ENCODE peak calls at places on chromosomes 4 and X, in five cellular contexts. K, F, G, J and H are unnamed samples. For H3K27me3, the result is how much of the 10 kb centered on the place peaks cover.

GRCh38 chr4:5783486-5783885 is 72.5 kb downstream of the EVC start:
- DNase-seq in K (no peak), F (no peak), G (no peak), J (no peak), H (no peak)

GRCh38 chr4:128220286-128221235 is 67.1 kb downstream of the PGRMC2 start:
- DNase-seq in K (no peak), F (no peak), G (no peak), J (no peak), H (no peak)

GRCh38 chr4:23114538-23114937 is 421.8 kb downstream of the GBA3 start:
- DNase-seq in K (no peak), F (no peak), G (no peak), J (no peak), H (no peak)

GRCh38 chrX:38817004-38817703 is 15.9 kb downstream of the MID1IP1 start:
- DNase-seq in K (no peak), F (peak), G (peak), J (no peak), H (peak)

GRCh38 chr4:151674804-151675290 is 86.0 kb downstream of the GATB start:
- DNase-seq in K (no peak), F (no peak), G (peak), J (no peak), H (peak)

GRCh38 chrX:96407501-96407900 is 277.1 kb upstream of the DIAPH2 start:
- DNase-seq in K (no peak), F (no peak), G (no peak), J (peak), H (peak)

GRCh38 chrX:103877571-103877970 is 45.5 kb upstream of the RAB9B start:
- DNase-seq in K (no peak), F (no peak), G (no peak), J (no peak), H (no peak)

GRCh38 chr4:83036991-83037390 is 2.0 kb downstream of the COPS4 start:
- DNase-seq in K (no peak), F (no peak), G (no peak), J (no peak), H (no peak)

GRCh38 chr4:168449740-168450442 is 30.4 kb downstream of the DDX60L start:
- DNase-seq in K (no peak), F (no peak), G (no peak), J (no peak), H (peak)

GRCh38 chr4:174763454-174764104 is 65.5 kb downstream of the GLRA3 start:
- DNase-seq in K (no peak), F (no peak), G (no peak), J (no peak), H (no peak)

GRCh38 chrX:11667286-11667685 is 1.6 kb upstream of the ARHGAP6 start:
- DNase-seq in K (no peak), F (no peak), G (no peak), J (no peak), H (no peak)

GRCh38 chr4:99960648-99961047 is 10.6 kb upstream of the H2AZ1 start:
- DNase-seq in K (no peak), F (no peak), G (no peak), J (no peak), H (no peak)

GRCh38 chr4:77146426-77147399 is 10.3 kb upstream of the CCNG2 start:
- DNase-seq in K (no peak), F (no peak), G (no peak), J (no peak), H (no peak)

GRCh38 chrX:96715412-96715940 is 30.8 kb downstream of the DIAPH2 start:
- DNase-seq in K (no peak), F (no peak), G (no peak), J (no peak), H (no peak)

GRCh38 chrX:19906293-19906692 is 18.9 kb upstream of the SH3KBP1 start:
- DNase-seq in K (no peak), F (no peak), G (no peak), J (no peak), H (no peak)

GRCh38 chr4:75895744-75896314 is 6.4 kb downstream of the PPEF2 start:
- DNase-seq in K (no peak), F (no peak), G (no peak), J (no peak), H (no peak)

GRCh38 chr4:123415977-123416376 is 19.4 kb downstream of the SPRY1 start:
- DNase-seq in K (no peak), F (no peak), G (no peak), J (no peak), H (no peak)

GRCh38 chr4:171956678-171957077 is 143.5 kb downstream of the GALNTL6 start:
- DNase-seq in K (no peak), F (no peak), G (no peak), J (no peak), H (no peak)

GRCh38 chr4:13783800-13784411 is 156.4 kb upstream of the BOD1L1 start:
- DNase-seq in K (no peak), F (no peak), G (no peak), J (no peak), H (no peak)

GRCh38 chr4:7195546-7196282 is 3.4 kb downstream of the SORCS2 start:
- DNase-seq in K (no peak), F (no peak), G (peak), J (peak), H (no peak)

GRCh38 chrX:83469551-83469950 is 38.5 kb upstream of the POU3F4 start:
- DNase-seq in K (no peak), F (no peak), G (no peak), J (no peak), H (no peak)

GRCh38 chr4:107989162-107989536 is 540 bp upstream of the HADH start:
- DNase-seq in K (no peak), F (no peak), G (no peak), J (no peak), H (no peak)

GRCh38 chr4:23881052-23881501 is 8.8 kb downstream of the PPARGC1A start:
- DNase-seq in K (no peak), F (no peak), G (no peak), J (no peak), H (no peak)

GRCh38 chr4:99248714-99249113 is 29.7 kb upstream of the ADH6 start:
- DNase-seq in K (no peak), F (no peak), G (no peak), J (no peak), H (no peak)

GRCh38 chrX:72392816-72393800 is 87.4 kb upstream of the CITED1 start:
- DNase-seq in K (no peak), F (no peak), G (no peak), J (no peak), H (no peak)
- H3K4me3 ChIP-seq in K (no peak), F (no peak), G (no peak), J (no peak), H (no peak)

DNA sequence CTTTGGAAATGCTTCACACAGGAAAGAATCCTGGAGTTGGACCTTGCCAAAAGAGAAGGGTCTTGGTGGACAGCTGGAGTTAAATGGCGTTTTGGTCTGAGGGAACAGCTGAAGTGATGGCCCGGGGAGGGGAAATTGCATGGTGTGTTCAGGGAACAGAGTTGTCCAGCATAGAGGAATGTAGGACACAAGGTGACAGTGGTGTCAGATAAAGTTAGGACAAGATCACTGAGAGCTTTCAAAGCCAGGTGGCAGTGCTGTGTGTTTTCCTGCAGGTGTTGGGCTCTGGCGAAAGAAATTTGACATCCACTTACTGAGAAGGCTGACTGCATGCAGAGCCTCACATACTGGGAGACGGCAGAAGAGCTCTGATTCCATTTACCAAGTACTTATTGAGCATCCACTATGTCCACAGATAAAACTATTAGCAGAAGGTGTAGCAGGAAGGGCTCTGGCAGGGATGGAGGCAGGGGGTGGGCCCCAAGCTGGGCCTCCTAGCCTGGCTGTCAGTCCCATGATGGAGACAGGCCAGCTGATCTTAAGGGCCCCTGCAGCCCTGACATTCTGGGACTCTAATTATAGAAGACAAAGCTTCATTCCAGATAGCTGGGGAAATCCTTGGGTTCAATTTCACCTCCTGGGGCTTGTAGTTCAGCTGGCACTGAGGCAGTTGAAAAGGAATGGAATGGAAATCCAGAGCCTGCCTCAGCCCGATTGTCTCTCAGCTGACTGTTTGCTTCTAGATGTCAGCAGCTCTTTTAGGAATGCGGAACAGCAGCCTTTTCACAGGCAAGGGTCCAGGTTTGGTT is 150.2 kb upstream of the MAMLD1 start:
- DNase-seq in K (no peak), F (peak), G (no peak), J (no peak), H (no peak)
- H3K27me3 ChIP-seq in K (under half), F (under half), G (under half), J (under half), H (under half)

DNA sequence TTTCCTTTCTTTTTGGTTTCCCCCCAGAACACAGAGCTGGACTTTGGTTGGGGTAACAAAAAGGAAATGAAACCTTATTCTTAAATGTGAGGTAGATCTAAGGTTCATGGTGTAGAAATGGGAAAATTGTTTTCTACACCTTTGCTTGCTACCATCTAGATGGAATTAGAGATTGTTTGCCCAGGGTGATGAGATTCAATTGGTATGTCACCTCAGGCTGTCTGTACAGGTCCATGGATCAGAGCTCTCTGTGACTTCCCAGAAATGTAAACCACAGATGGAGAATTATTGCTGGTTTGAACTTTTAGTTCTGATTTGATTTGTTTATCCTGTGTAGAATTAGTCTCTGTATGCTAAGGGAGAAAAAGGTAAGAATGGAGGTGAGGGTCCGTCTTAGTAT is 146.7 kb downstream of the PCDH7 start:
- DNase-seq in K (no peak), F (no peak), G (no peak), J (no peak), H (no peak)
- H3K27ac ChIP-seq in K (peak), F (no peak), G (peak), J (no peak), H (peak)

GRCh38 chr4:825969-826330 is at the start of gene CPLX1:
- DNase-seq in K (no peak), F (no peak), G (no peak), J (no peak), H (no peak)
- H3K4me3 ChIP-seq in K (peak), F (peak), G (peak), J (peak), H (peak)

DNA sequence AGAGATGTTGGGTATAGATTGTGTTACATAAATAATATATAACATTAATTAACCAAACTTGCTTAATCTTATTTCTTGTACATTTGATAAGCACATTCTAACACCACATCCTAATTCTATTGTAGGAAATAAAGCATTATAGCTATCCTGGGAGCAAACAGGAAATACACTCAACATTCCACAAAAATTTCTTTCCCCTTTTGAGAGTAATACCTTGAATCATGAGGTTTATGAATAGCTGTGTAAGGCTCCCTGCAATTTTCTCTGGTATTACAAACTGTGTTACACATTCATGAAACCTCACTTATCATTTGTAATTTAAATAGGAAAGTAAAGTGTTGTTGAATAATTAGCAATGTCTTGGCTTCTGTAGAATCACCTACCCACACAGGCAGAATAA is 95.1 kb downstream of the TMEM47 start:
- DNase-seq in K (no peak), F (no peak), G (no peak), J (no peak), H (no peak)
- H3K27me3 ChIP-seq in K (under half), F (under half), G (under half), J (under half), H (under half)